ENCODE peak calls at places on chromosomes 6 and 20, in ten cellular contexts. V, X, T, I, U, G, Q, Y, S and C are unnamed samples. For H3K4me1, the result is how much of the 10 kb centered on the place peaks cover.

GRCh38 chr6:28863607-28864320 is 60.0 kb downstream of the TRIM27 start:
- DNase-seq in V (peak), X (peak), T (peak), I (peak), U (peak), G (peak), Q (peak), Y (peak), S (peak), C (peak)

GRCh38 chr20:63964412-63964811 is 5.3 kb downstream of the ZNF512B start:
- DNase-seq in V (no peak), X (no peak), T (no peak), I (no peak), U (no peak), G (peak), Q (no peak), Y (no peak), S (no peak), C (no peak)

GRCh38 chr6:117951783-117952182 is 44.7 kb downstream of the SLC35F1 start:
- DNase-seq in V (no peak), X (no peak), T (no peak), I (no peak), U (no peak), G (no peak), Q (no peak), Y (no peak), S (no peak), C (no peak)

GRCh38 chr6:30819287-30819917 is 64.9 kb upstream of the DDR1 start:
- DNase-seq in V (no peak), X (no peak), T (no peak), I (peak), U (no peak), G (no peak), Q (no peak), Y (no peak), S (no peak), C (no peak)

GRCh38 chr6:88992741-88993557 is 29.5 kb upstream of the RNGTT start:
- DNase-seq in V (no peak), X (no peak), T (no peak), I (no peak), U (no peak), G (no peak), Q (no peak), Y (no peak), S (no peak), C (no peak)

GRCh38 chr20:49785149-49785850 is 27.3 kb upstream of the SLC9A8 start:
- DNase-seq in V (no peak), X (no peak), T (no peak), I (no peak), U (no peak), G (no peak), Q (no peak), Y (no peak), S (no peak), C (no peak)

GRCh38 chr6:22892452-22892851 is 323.1 kb downstream of the HDGFL1 start:
- DNase-seq in V (no peak), X (no peak), T (peak), I (peak), U (no peak), G (peak), Q (no peak), Y (no peak), S (peak), C (no peak)

GRCh38 chr6:99589907-99590493 is 16.6 kb upstream of the PRDM13 start:
- DNase-seq in V (no peak), X (no peak), T (no peak), I (no peak), U (no peak), G (no peak), Q (no peak), Y (no peak), S (no peak), C (no peak)

GRCh38 chr6:154849475-154849874 is 116.3 kb downstream of the SCAF8 start:
- DNase-seq in V (no peak), X (no peak), T (no peak), I (no peak), U (no peak), G (no peak), Q (no peak), Y (no peak), S (no peak), C (no peak)

GRCh38 chr6:159844737-159845645 is 44.9 kb downstream of the PNLDC1 start:
- DNase-seq in V (no peak), X (no peak), T (no peak), I (no peak), U (no peak), G (no peak), Q (no peak), Y (no peak), S (no peak), C (no peak)

GRCh38 chr20:50283922-50284810 is 93.5 kb downstream of the CEBPB start:
- DNase-seq in V (no peak), X (no peak), T (peak), I (peak), U (peak), G (no peak), Q (no peak), Y (no peak), S (peak), C (no peak)

GRCh38 chr6:4581468-4582420 is 194.5 kb upstream of the CDYL start:
- DNase-seq in V (no peak), X (no peak), T (peak), I (peak), U (no peak), G (no peak), Q (no peak), Y (no peak), S (no peak), C (peak)

GRCh38 chr20:57427239-57428127 is 36.3 kb downstream of the RBM38 start:
- DNase-seq in V (no peak), X (no peak), T (no peak), I (no peak), U (no peak), G (no peak), Q (no peak), Y (no peak), S (no peak), C (no peak)

GRCh38 chr6:126176266-126176665 is 163.6 kb upstream of the CENPW start:
- DNase-seq in V (no peak), X (no peak), T (peak), I (peak), U (no peak), G (no peak), Q (no peak), Y (no peak), S (no peak), C (no peak)

GRCh38 chr6:157944983-157945931 is 36.4 kb upstream of the SYNJ2 start:
- DNase-seq in V (no peak), X (no peak), T (no peak), I (peak), U (no peak), G (no peak), Q (no peak), Y (no peak), S (no peak), C (peak)

GRCh38 chr20:34636648-34637047 is 40.2 kb downstream of the PIGU start:
- DNase-seq in V (no peak), X (no peak), T (no peak), I (no peak), U (no peak), G (no peak), Q (no peak), Y (no peak), S (no peak), C (no peak)

DNA sequence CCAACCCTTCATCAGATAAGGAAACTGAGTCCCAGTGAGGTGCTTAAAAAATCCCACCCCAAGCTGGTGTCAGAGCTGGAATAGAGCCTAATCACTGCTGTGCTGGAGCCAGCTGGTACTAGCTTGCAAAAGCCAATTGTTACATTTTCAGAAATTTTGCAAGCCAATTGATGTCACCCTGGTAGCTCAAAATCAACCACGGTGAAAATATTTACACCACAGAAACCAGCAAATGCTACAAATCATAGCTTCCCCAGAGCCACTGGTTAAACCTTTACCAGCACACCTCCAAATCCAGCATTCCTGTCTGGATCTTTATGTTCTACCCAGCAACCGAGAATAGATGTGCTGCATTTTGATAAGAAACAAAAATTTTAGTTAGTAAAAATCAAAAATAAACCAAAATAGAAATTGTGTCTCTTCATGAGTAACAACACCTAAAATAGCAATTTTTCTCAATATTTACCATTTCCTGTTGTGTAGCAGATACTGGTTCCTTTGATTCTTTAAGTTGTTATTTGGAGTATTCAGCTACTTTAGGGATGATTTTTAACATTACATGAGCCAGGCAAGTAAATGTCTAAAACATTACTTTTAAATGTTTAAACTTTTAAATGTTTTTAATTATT is 7.2 kb upstream of the LCA5 start:
- DNase-seq in V (peak), X (no peak), T (no peak), I (peak), U (no peak), G (no peak), Q (no peak), Y (no peak), S (no peak), C (no peak)
- H3K27ac ChIP-seq in V (peak), X (no peak), T (peak), I (no peak), U (peak), G (peak), Q (peak), Y (peak), S (peak), C (peak)

GRCh38 chr20:36745234-36745926 is 510 bp downstream of the NDRG3 start:
- DNase-seq in V (peak), X (peak), T (peak), I (no peak), U (peak), G (peak), Q (no peak), Y (no peak), S (peak), C (no peak)

GRCh38 chr20:36744243-36744642 is 1.6 kb downstream of the NDRG3 start:
- DNase-seq in V (no peak), X (no peak), T (no peak), I (no peak), U (no peak), G (no peak), Q (no peak), Y (no peak), S (no peak), C (no peak)

GRCh38 chr20:36744764-36745191 is 1.1 kb downstream of the NDRG3 start:
- DNase-seq in V (peak), X (no peak), T (no peak), I (peak), U (peak), G (no peak), Q (no peak), Y (no peak), S (peak), C (no peak)

GRCh38 chr20:36742558-36742957 is 3.3 kb downstream of the NDRG3 start:
- DNase-seq in V (no peak), X (no peak), T (no peak), I (no peak), U (no peak), G (no peak), Q (no peak), Y (no peak), S (no peak), C (no peak)

DNA sequence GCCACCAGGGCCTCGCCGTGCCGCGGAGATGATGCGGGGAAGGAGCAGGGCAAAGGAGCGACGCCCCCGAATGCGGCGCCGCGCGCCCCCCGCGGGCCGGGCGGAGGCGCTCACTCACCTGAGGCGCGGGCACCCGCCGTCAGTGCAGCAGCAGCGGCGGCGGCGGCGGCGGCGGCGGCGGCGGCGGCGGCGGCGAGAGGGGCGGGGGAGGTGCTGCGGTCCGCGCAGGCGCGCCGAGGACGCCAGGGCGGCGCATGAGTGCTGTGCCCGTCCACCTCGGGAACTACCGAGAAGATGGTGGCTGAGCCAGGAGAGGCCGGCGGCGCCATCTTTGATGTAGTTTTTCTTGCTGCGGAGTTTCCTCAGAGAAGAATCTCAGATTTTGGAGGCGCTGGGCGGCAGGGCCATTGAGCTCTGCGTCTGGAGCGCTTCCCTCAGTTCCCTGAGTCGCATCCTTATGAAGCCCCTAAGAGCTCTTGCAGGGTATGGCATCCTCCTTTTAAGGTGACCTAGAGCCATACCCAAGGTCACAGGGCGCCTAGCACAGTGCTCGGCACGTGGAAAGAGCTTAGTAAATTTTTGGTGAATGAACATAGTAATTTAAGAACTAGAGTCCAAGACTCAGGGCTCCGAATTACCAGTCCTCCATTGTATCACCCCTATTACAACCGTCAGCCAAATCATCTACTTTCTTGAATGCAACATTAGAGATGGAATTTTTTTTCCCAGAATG is at the start of gene NDRG3:
- DNase-seq in V (peak), X (peak), T (peak), I (peak), U (peak), G (peak), Q (peak), Y (peak), S (peak), C (peak)
- TF ChIP-seq POLR2A in V (no peak), X (peak), T (peak), I (no peak), U (no peak), G (no peak), Q (peak), Y (no peak), S (peak), C (no peak)

GRCh38 chr20:32672315-32672981 is 1.3 kb downstream of the C20orf203 start:
- DNase-seq in V (no peak), X (no peak), T (no peak), I (no peak), U (no peak), G (no peak), Q (no peak), Y (no peak), S (no peak), C (no peak)

GRCh38 chr20:32674362-32674789 is 635 bp upstream of the C20orf203 start:
- DNase-seq in V (no peak), X (peak), T (peak), I (peak), U (peak), G (no peak), Q (no peak), Y (peak), S (peak), C (no peak)

GRCh38 chr20:32670773-32671455 is 2.8 kb downstream of the C20orf203 start:
- DNase-seq in V (no peak), X (no peak), T (no peak), I (no peak), U (no peak), G (no peak), Q (no peak), Y (no peak), S (no peak), C (no peak)

GRCh38 chr20:32675223-32675975 is 1.7 kb upstream of the C20orf203 start:
- DNase-seq in V (no peak), X (no peak), T (no peak), I (no peak), U (no peak), G (no peak), Q (no peak), Y (no peak), S (no peak), C (no peak)

GRCh38 chr20:32672982-32673727 is 586 bp downstream of the C20orf203 start:
- DNase-seq in V (no peak), X (peak), T (no peak), I (no peak), U (no peak), G (no peak), Q (no peak), Y (no peak), S (no peak), C (no peak)
- H3K4me1 ChIP-seq in V (under half), X (under half), T (under half), I (under half), U (under half), G (under half), Q (under half), Y (under half), S (under half), C (under half)

DNA sequence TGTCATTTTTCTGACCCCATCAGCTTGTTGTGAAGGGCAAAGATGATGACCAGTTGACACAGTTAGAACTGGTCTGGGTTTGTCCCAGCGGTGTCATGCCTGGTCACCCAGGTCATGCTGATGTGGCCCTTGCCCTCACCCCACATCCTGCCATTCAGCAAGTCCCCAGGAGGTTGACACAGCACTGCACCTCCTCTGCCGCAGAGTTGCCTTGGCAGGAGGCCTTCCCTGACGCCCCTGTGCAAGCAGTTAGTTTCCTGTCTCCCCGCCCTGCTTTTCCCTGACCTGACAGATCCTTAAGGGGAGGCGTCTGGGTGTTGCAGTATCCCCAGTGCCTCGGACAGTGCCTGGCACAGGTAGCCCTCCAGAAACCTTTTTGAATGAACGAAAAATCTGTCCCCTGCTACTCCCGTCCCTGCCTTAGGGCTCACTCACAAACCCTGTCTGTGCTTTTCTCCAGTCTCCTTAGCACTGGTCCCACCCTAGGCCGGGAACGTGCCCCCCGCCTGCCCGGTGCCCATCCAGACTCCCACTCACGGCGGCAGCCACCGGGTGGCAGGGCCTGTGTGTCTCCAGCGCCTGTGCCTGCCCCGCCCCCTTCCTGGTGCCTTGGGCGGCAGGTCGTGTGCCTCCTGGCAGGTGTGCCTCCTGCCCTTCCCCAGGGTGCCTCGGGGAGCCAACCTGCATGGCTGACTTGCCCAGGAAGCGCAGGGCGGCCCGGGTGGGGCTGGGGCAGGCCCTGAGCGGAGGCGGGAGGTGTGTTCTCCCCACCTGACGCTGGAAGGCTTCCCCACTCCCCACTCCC is 146.3 kb upstream of the RNF24 start:
- DNase-seq in V (no peak), X (no peak), T (no peak), I (no peak), U (no peak), G (no peak), Q (no peak), Y (peak), S (peak), C (no peak)
- H3K27ac ChIP-seq in V (no peak), X (no peak), T (peak), I (no peak), U (peak), G (no peak), Q (peak), Y (peak), S (peak), C (no peak)

DNA sequence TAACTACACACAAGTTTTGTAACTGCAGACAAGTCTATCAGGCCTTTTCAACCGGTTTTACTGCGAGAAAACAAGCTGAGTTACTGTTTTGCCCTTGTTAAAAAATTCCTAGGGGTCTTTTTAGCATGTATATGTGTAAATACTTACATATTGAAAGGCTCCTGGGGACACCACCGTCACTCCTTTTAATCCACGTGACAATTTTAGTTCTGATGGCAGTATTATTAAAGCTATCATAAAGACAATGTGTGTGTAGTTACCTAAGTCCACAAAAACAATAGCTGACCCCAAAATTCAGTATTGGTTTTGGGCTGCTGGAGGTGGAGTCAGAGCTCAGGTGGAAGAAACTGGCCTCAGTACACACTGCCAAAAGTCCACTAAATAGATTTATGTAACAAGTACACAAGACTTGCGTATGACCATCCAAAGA is 41.3 kb upstream of the HFE start:
- DNase-seq in V (no peak), X (no peak), T (no peak), I (no peak), U (no peak), G (no peak), Q (no peak), Y (no peak), S (no peak), C (no peak)
- TF ChIP-seq POLR2A in V (no peak), X (no peak), T (no peak), I (no peak), U (no peak), G (no peak), Q (no peak), Y (no peak), S (no peak), C (no peak)

GRCh38 chr6:7580537-7580926 is 9.5 kb upstream of the SNRNP48 start:
- DNase-seq in V (no peak), X (no peak), T (no peak), I (no peak), U (no peak), G (no peak), Q (no peak), Y (no peak), S (no peak), C (no peak)

GRCh38 chr6:7578949-7579348 is 11.0 kb upstream of the SNRNP48 start:
- DNase-seq in V (no peak), X (no peak), T (no peak), I (no peak), U (no peak), G (no peak), Q (no peak), Y (no peak), S (no peak), C (no peak)

GRCh38 chr6:7585287-7585930 is 4.6 kb upstream of the SNRNP48 start:
- DNase-seq in V (peak), X (no peak), T (no peak), I (no peak), U (no peak), G (no peak), Q (no peak), Y (no peak), S (no peak), C (no peak)

GRCh38 chr6:7580927-7581618 is 8.9 kb upstream of the SNRNP48 start:
- DNase-seq in V (no peak), X (no peak), T (no peak), I (no peak), U (no peak), G (no peak), Q (no peak), Y (no peak), S (no peak), C (no peak)

DNA sequence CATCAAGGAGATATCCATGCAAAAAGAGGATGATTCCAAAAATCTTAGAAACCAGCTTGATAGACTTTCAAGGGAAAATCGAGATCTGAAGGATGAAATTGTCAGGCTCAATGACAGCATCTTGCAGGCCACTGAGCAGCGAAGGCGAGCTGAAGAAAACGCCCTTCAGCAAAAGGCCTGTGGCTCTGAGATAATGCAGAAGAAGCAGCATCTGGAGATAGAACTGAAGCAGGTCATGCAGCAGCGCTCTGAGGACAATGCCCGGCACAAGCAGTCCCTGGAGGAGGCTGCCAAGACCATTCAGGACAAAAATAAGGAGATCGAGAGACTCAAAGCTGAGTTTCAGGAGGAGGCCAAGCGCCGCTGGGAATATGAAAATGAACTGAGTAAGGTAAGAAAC is 10.1 kb upstream of the SNRNP48 start:
- DNase-seq in V (no peak), X (no peak), T (no peak), I (no peak), U (no peak), G (no peak), Q (no peak), Y (no peak), S (no peak), C (no peak)
- H3K4me1 ChIP-seq in V (under half), X (under half), T (under half), I (under half), U (under half), G (under half), Q (under half), Y (under half), S (under half), C (under half)